ENCODE peak calls at places on chromosomes 3 and 15, in seven cellular contexts. One of them, this sample, is unnamed.
A peak's percentile ranks its signal among the peaks of the same experiment; 100 is the strongest.

GRCh38 chr15:39479916-39480315 is 101.0 kb upstream of the THBS1 start:
- DNase-seq in germinal center: no peak
- DNase-seq in osteocyte: no peak
- DNase-seq in GM06990: no peak
- DNase-seq in choroid plexus epithelial cell: no peak
- DNase-seq in amygdala: no peak
- DNase-seq in fibroblast of the conjunctiva: no peak
- DNase-seq in this sample: no peak

GRCh38 chr3:46361408-46362283 is 7.7 kb downstream of the CCR2 start:
- DNase-seq in germinal center: no peak
- DNase-seq in osteocyte: peak; percentile 40
- DNase-seq in GM06990: no peak
- DNase-seq in choroid plexus epithelial cell: no peak
- DNase-seq in amygdala: no peak
- DNase-seq in fibroblast of the conjunctiva: no peak
- DNase-seq in this sample: no peak

GRCh38 chr3:129087138-129087702 is 26.6 kb downstream of the GP9 start:
- DNase-seq in germinal center: no peak
- DNase-seq in osteocyte: no peak
- DNase-seq in GM06990: no peak
- DNase-seq in choroid plexus epithelial cell: peak; percentile 50
- DNase-seq in amygdala: no peak
- DNase-seq in fibroblast of the conjunctiva: peak; percentile 8
- DNase-seq in this sample: no peak

GRCh38 chr3:151016421-151016820 is 43.9 kb upstream of the CLRN1 start:
- DNase-seq in germinal center: no peak
- DNase-seq in osteocyte: no peak
- DNase-seq in GM06990: no peak
- DNase-seq in choroid plexus epithelial cell: peak; percentile 32
- DNase-seq in amygdala: no peak
- DNase-seq in fibroblast of the conjunctiva: no peak
- DNase-seq in this sample: no peak

GRCh38 chr3:187713504-187713903 is 11.1 kb upstream of the RTP2 start:
- DNase-seq in germinal center: no peak
- DNase-seq in osteocyte: no peak
- DNase-seq in GM06990: no peak
- DNase-seq in choroid plexus epithelial cell: peak; percentile 68
- DNase-seq in amygdala: no peak
- DNase-seq in fibroblast of the conjunctiva: no peak
- DNase-seq in this sample: no peak

GRCh38 chr15:42084465-42085235 is 9.7 kb downstream of the PLA2G4D start:
- DNase-seq in germinal center: peak; percentile 65
- DNase-seq in osteocyte: no peak
- DNase-seq in GM06990: peak; percentile 57
- DNase-seq in choroid plexus epithelial cell: peak; percentile 65
- DNase-seq in amygdala: peak; percentile 32
- DNase-seq in fibroblast of the conjunctiva: peak; percentile 21
- DNase-seq in this sample: peak; percentile 93

GRCh38 chr3:192851821-192852352 is 65.8 kb downstream of the MB21D2 start:
- DNase-seq in germinal center: no peak
- DNase-seq in osteocyte: peak; percentile 95
- DNase-seq in GM06990: no peak
- DNase-seq in choroid plexus epithelial cell: peak; percentile 41
- DNase-seq in amygdala: no peak
- DNase-seq in fibroblast of the conjunctiva: peak; percentile 72
- DNase-seq in this sample: peak; percentile 67

GRCh38 chr3:187196573-187197094 is 652 bp upstream of the RTP1 start:
- DNase-seq in germinal center: no peak
- DNase-seq in osteocyte: peak; percentile 21
- DNase-seq in GM06990: no peak
- DNase-seq in choroid plexus epithelial cell: no peak
- DNase-seq in amygdala: no peak
- DNase-seq in fibroblast of the conjunctiva: no peak
- DNase-seq in this sample: no peak

GRCh38 chr3:78140866-78141658 is 1101.2 kb downstream of the ROBO2 start:
- DNase-seq in germinal center: no peak
- DNase-seq in osteocyte: no peak
- DNase-seq in GM06990: no peak
- DNase-seq in choroid plexus epithelial cell: peak; percentile 90
- DNase-seq in amygdala: no peak
- DNase-seq in fibroblast of the conjunctiva: no peak
- DNase-seq in this sample: no peak

This sample was measured in upper lobe of left lung.